ENCODE peak calls at places on chromosomes 7 and 10, in four cellular contexts. M, G, Q and U are unnamed samples.

GRCh38 chr10:12606461-12606860 is 257.1 kb downstream of the CAMK1D start:
- DNase-seq in M (no peak), G (no peak), Q (no peak), U (no peak)

GRCh38 chr7:162583-163297 is 29.6 kb upstream of the FAM20C start:
- DNase-seq in M (no peak), G (peak), Q (peak), U (no peak)

GRCh38 chr7:99126921-99127553 is 16.9 kb downstream of the SMURF1 start:
- DNase-seq in M (no peak), G (no peak), Q (no peak), U (no peak)

GRCh38 chr10:24814568-24815313 is 91.1 kb upstream of the ARHGAP21 start:
- DNase-seq in M (no peak), G (no peak), Q (no peak), U (no peak)

GRCh38 chr10:82968533-82968932 is 1093.5 kb downstream of the NRG3 start:
- DNase-seq in M (no peak), G (no peak), Q (no peak), U (no peak)

GRCh38 chr7:98805956-98806838 is 63.6 kb downstream of the TMEM130 start:
- DNase-seq in M (no peak), G (no peak), Q (no peak), U (no peak)

GRCh38 chr7:77757589-77757988 is 40.6 kb downstream of the TMEM60 start:
- DNase-seq in M (no peak), G (no peak), Q (no peak), U (no peak)

GRCh38 chr7:23530355-23530754 is 1.4 kb downstream of the TRA2A start:
- DNase-seq in M (peak), G (no peak), Q (no peak), U (no peak)

GRCh38 chr7:130649004-130649790 is 19.4 kb downstream of the COPG2 start:
- DNase-seq in M (peak), G (peak), Q (no peak), U (no peak)

GRCh38 chr7:79774150-79774549 is 320.7 kb upstream of the MAGI2 start:
- DNase-seq in M (no peak), G (no peak), Q (no peak), U (no peak)

GRCh38 chr10:12427276-12427675 is 77.9 kb downstream of the CAMK1D start:
- DNase-seq in M (no peak), G (no peak), Q (no peak), U (no peak)

GRCh38 chr10:29987471-29987870 is 71.9 kb downstream of the JCAD start:
- DNase-seq in M (no peak), G (no peak), Q (no peak), U (no peak)

GRCh38 chr10:85098835-85099521 is 770.6 kb downstream of the CCSER2 start:
- DNase-seq in M (no peak), G (no peak), Q (no peak), U (no peak)

GRCh38 chr7:28481131-28481926 is 69.0 kb downstream of the CREB5 start:
- DNase-seq in M (no peak), G (no peak), Q (no peak), U (no peak)